ENCODE peak calls at places on chromosomes 11 and 22, in four cellular contexts. One of them, this sample, is unnamed.

GRCh38 chr11:118980191-118980881 is 8.8 kb downstream of the FOXR1 start:
- DNase-seq in small intestine: peak; percentile 25
- DNase-seq in activated naive CD4-positive, alpha-beta T cell treated with Interleukin-2 at 50 U/mL for 16 hours: no peak
- DNase-seq in stomach: no peak
- DNase-seq in this sample: no peak

GRCh38 chr11:111944651-111945051 is 7.5 kb downstream of the DIXDC1 start:
- DNase-seq in small intestine: no peak
- DNase-seq in activated naive CD4-positive, alpha-beta T cell treated with Interleukin-2 at 50 U/mL for 16 hours: no peak
- DNase-seq in stomach: no peak
- DNase-seq in this sample: no peak

GRCh38 chr11:20055312-20055711 is 105.0 kb downstream of the DBX1 start:
- DNase-seq in small intestine: no peak
- DNase-seq in activated naive CD4-positive, alpha-beta T cell treated with Interleukin-2 at 50 U/mL for 16 hours: no peak
- DNase-seq in stomach: no peak
- DNase-seq in this sample: no peak

GRCh38 chr11:134036484-134037092 is 32.3 kb upstream of the JAM3 start:
- DNase-seq in small intestine: no peak
- DNase-seq in activated naive CD4-positive, alpha-beta T cell treated with Interleukin-2 at 50 U/mL for 16 hours: no peak
- DNase-seq in stomach: no peak
- DNase-seq in this sample: peak; percentile 49

GRCh38 chr11:90204832-90205646 is 17.8 kb downstream of the CHORDC1 start:
- DNase-seq in small intestine: peak; percentile 56
- DNase-seq in activated naive CD4-positive, alpha-beta T cell treated with Interleukin-2 at 50 U/mL for 16 hours: no peak
- DNase-seq in stomach: no peak
- DNase-seq in this sample: no peak

GRCh38 chr11:12717851-12718291 is 43.6 kb downstream of the TEAD1 start:
- DNase-seq in small intestine: no peak
- DNase-seq in activated naive CD4-positive, alpha-beta T cell treated with Interleukin-2 at 50 U/mL for 16 hours: peak; percentile 32
- DNase-seq in stomach: no peak
- DNase-seq in this sample: peak; percentile 59

GRCh38 chr11:66373261-66373660 is 1.7 kb upstream of the SLC29A2 start:
- DNase-seq in small intestine: no peak
- DNase-seq in activated naive CD4-positive, alpha-beta T cell treated with Interleukin-2 at 50 U/mL for 16 hours: no peak
- DNase-seq in stomach: no peak
- DNase-seq in this sample: no peak

GRCh38 chr22:46233231-46233630 is 16.9 kb downstream of the CDPF1 start:
- DNase-seq in small intestine: no peak
- DNase-seq in activated naive CD4-positive, alpha-beta T cell treated with Interleukin-2 at 50 U/mL for 16 hours: no peak
- DNase-seq in stomach: no peak
- DNase-seq in this sample: no peak

GRCh38 chr11:102186836-102187235 is 76.6 kb downstream of the YAP1 start:
- DNase-seq in small intestine: no peak
- DNase-seq in activated naive CD4-positive, alpha-beta T cell treated with Interleukin-2 at 50 U/mL for 16 hours: no peak
- DNase-seq in stomach: no peak
- DNase-seq in this sample: no peak

GRCh38 chr11:843818-844692 is 1.4 kb downstream of the TSPAN4 start:
- DNase-seq in small intestine: peak; percentile 27
- DNase-seq in activated naive CD4-positive, alpha-beta T cell treated with Interleukin-2 at 50 U/mL for 16 hours: no peak
- DNase-seq in stomach: peak; percentile 68
- DNase-seq in this sample: no peak

GRCh38 chr11:66467034-66467659 is 442 bp downstream of the PELI3 start:
- DNase-seq in small intestine: peak; percentile 15
- DNase-seq in activated naive CD4-positive, alpha-beta T cell treated with Interleukin-2 at 50 U/mL for 16 hours: no peak
- DNase-seq in stomach: peak; percentile 48
- DNase-seq in this sample: no peak

GRCh38 chr11:75603791-75604736 is 42.0 kb downstream of the SERPINH1 start:
- DNase-seq in small intestine: no peak
- DNase-seq in activated naive CD4-positive, alpha-beta T cell treated with Interleukin-2 at 50 U/mL for 16 hours: no peak
- DNase-seq in stomach: no peak
- DNase-seq in this sample: no peak

GRCh38 chr11:9947231-9947864 is 283.5 kb downstream of the SWAP70 start:
- DNase-seq in small intestine: no peak
- DNase-seq in activated naive CD4-positive, alpha-beta T cell treated with Interleukin-2 at 50 U/mL for 16 hours: no peak
- DNase-seq in stomach: no peak
- DNase-seq in this sample: no peak

GRCh38 chr11:76910620-76911414 is 50.1 kb downstream of the ACER3 start:
- DNase-seq in small intestine: no peak
- DNase-seq in activated naive CD4-positive, alpha-beta T cell treated with Interleukin-2 at 50 U/mL for 16 hours: no peak
- DNase-seq in stomach: no peak
- DNase-seq in this sample: no peak

GRCh38 chr22:41482319-41482935 is 13.5 kb downstream of the ACO2 start:
- DNase-seq in small intestine: no peak
- DNase-seq in activated naive CD4-positive, alpha-beta T cell treated with Interleukin-2 at 50 U/mL for 16 hours: no peak
- DNase-seq in stomach: no peak
- DNase-seq in this sample: no peak

GRCh38 chr11:69745201-69745600 is 29.9 kb downstream of the FGF4 start:
- DNase-seq in small intestine: no peak
- DNase-seq in activated naive CD4-positive, alpha-beta T cell treated with Interleukin-2 at 50 U/mL for 16 hours: no peak
- DNase-seq in stomach: no peak
- DNase-seq in this sample: no peak

GRCh38 chr11:46879056-46879585 is 33.0 kb upstream of the CKAP5 start:
- DNase-seq in small intestine: no peak
- DNase-seq in activated naive CD4-positive, alpha-beta T cell treated with Interleukin-2 at 50 U/mL for 16 hours: no peak
- DNase-seq in stomach: no peak
- DNase-seq in this sample: no peak

GRCh38 chr11:14454861-14455632 is 44.6 kb downstream of the COPB1 start:
- DNase-seq in small intestine: peak; percentile 28
- DNase-seq in activated naive CD4-positive, alpha-beta T cell treated with Interleukin-2 at 50 U/mL for 16 hours: no peak
- DNase-seq in stomach: no peak
- DNase-seq in this sample: no peak

GRCh38 chr22:50206599-50206998 is 5.8 kb downstream of the SELENOO start:
- DNase-seq in small intestine: no peak
- DNase-seq in activated naive CD4-positive, alpha-beta T cell treated with Interleukin-2 at 50 U/mL for 16 hours: no peak
- DNase-seq in stomach: no peak
- DNase-seq in this sample: no peak

GRCh38 chr22:42933783-42934144 is 76.7 kb upstream of the ARFGAP3 start:
- DNase-seq in small intestine: no peak
- DNase-seq in activated naive CD4-positive, alpha-beta T cell treated with Interleukin-2 at 50 U/mL for 16 hours: no peak
- DNase-seq in stomach: no peak
- DNase-seq in this sample: no peak

GRCh38 chr11:46529086-46529905 is 64.5 kb downstream of the AMBRA1 start:
- DNase-seq in small intestine: peak; percentile 53
- DNase-seq in activated naive CD4-positive, alpha-beta T cell treated with Interleukin-2 at 50 U/mL for 16 hours: peak; percentile 75
- DNase-seq in stomach: peak; percentile 71
- DNase-seq in this sample: peak; percentile 87